ENCODE peak calls at places on chromosomes 7 and 10, in four cellular contexts. One of them, this sample, is unnamed.

GRCh38 chr10:51960494-51960895 is 261.1 kb upstream of the CSTF2T start:
- DNase-seq in stimulated activated CD8-positive, alpha-beta memory T cell treated with anti-CD3 and anti-CD28 coated beads, Interleukin-15, amount 100 ng/mL, for 1 hour: no peak
- DNase-seq in stimulated activated CD4-positive, alpha-beta T cell treated with anti-CD3 and anti-CD28 coated beads, Interleukin-1b, Interleukin-23, amount 100 ng/mL, for 4 hours: no peak
- DNase-seq in NCI-H748 treated with DMSO at 0.1 percent for 48 hours: no peak
- DNase-seq in this sample: peak

GRCh38 chr7:156232931-156233705 is 407.5 kb upstream of the RNF32 start:
- DNase-seq in stimulated activated CD8-positive, alpha-beta memory T cell treated with anti-CD3 and anti-CD28 coated beads, Interleukin-15, amount 100 ng/mL, for 1 hour: no peak
- DNase-seq in stimulated activated CD4-positive, alpha-beta T cell treated with anti-CD3 and anti-CD28 coated beads, Interleukin-1b, Interleukin-23, amount 100 ng/mL, for 4 hours: no peak
- DNase-seq in NCI-H748 treated with DMSO at 0.1 percent for 48 hours: no peak
- DNase-seq in this sample: no peak

GRCh38 chr10:82340166-82340565 is 465.2 kb downstream of the NRG3 start:
- DNase-seq in stimulated activated CD8-positive, alpha-beta memory T cell treated with anti-CD3 and anti-CD28 coated beads, Interleukin-15, amount 100 ng/mL, for 1 hour: no peak
- DNase-seq in stimulated activated CD4-positive, alpha-beta T cell treated with anti-CD3 and anti-CD28 coated beads, Interleukin-1b, Interleukin-23, amount 100 ng/mL, for 4 hours: no peak
- DNase-seq in NCI-H748 treated with DMSO at 0.1 percent for 48 hours: no peak
- DNase-seq in this sample: no peak

GRCh38 chr7:114901771-114902170 is 20.1 kb upstream of the MDFIC start:
- DNase-seq in stimulated activated CD8-positive, alpha-beta memory T cell treated with anti-CD3 and anti-CD28 coated beads, Interleukin-15, amount 100 ng/mL, for 1 hour: no peak
- DNase-seq in stimulated activated CD4-positive, alpha-beta T cell treated with anti-CD3 and anti-CD28 coated beads, Interleukin-1b, Interleukin-23, amount 100 ng/mL, for 4 hours: no peak
- DNase-seq in NCI-H748 treated with DMSO at 0.1 percent for 48 hours: no peak
- DNase-seq in this sample: peak

GRCh38 chr10:121823993-121824463 is 103.8 kb downstream of the ATE1 start:
- DNase-seq in stimulated activated CD8-positive, alpha-beta memory T cell treated with anti-CD3 and anti-CD28 coated beads, Interleukin-15, amount 100 ng/mL, for 1 hour: no peak
- DNase-seq in stimulated activated CD4-positive, alpha-beta T cell treated with anti-CD3 and anti-CD28 coated beads, Interleukin-1b, Interleukin-23, amount 100 ng/mL, for 4 hours: no peak
- DNase-seq in NCI-H748 treated with DMSO at 0.1 percent for 48 hours: no peak
- DNase-seq in this sample: peak

GRCh38 chr10:91571671-91572070 is 61.2 kb downstream of the PPP1R3C start:
- DNase-seq in stimulated activated CD8-positive, alpha-beta memory T cell treated with anti-CD3 and anti-CD28 coated beads, Interleukin-15, amount 100 ng/mL, for 1 hour: no peak
- DNase-seq in stimulated activated CD4-positive, alpha-beta T cell treated with anti-CD3 and anti-CD28 coated beads, Interleukin-1b, Interleukin-23, amount 100 ng/mL, for 4 hours: no peak
- DNase-seq in NCI-H748 treated with DMSO at 0.1 percent for 48 hours: no peak
- DNase-seq in this sample: no peak

GRCh38 chr10:89088901-89089300 is 98.3 kb downstream of the FAS start:
- DNase-seq in stimulated activated CD8-positive, alpha-beta memory T cell treated with anti-CD3 and anti-CD28 coated beads, Interleukin-15, amount 100 ng/mL, for 1 hour: no peak
- DNase-seq in stimulated activated CD4-positive, alpha-beta T cell treated with anti-CD3 and anti-CD28 coated beads, Interleukin-1b, Interleukin-23, amount 100 ng/mL, for 4 hours: no peak
- DNase-seq in NCI-H748 treated with DMSO at 0.1 percent for 48 hours: no peak
- DNase-seq in this sample: no peak

GRCh38 chr7:20541615-20542349 is 73.7 kb upstream of the ABCB5 start:
- DNase-seq in stimulated activated CD8-positive, alpha-beta memory T cell treated with anti-CD3 and anti-CD28 coated beads, Interleukin-15, amount 100 ng/mL, for 1 hour: no peak
- DNase-seq in stimulated activated CD4-positive, alpha-beta T cell treated with anti-CD3 and anti-CD28 coated beads, Interleukin-1b, Interleukin-23, amount 100 ng/mL, for 4 hours: no peak
- DNase-seq in NCI-H748 treated with DMSO at 0.1 percent for 48 hours: peak
- DNase-seq in this sample: no peak

GRCh38 chr7:130069179-130069977 is 956 bp upstream of the KLHDC10 start:
- DNase-seq in stimulated activated CD8-positive, alpha-beta memory T cell treated with anti-CD3 and anti-CD28 coated beads, Interleukin-15, amount 100 ng/mL, for 1 hour: no peak
- DNase-seq in stimulated activated CD4-positive, alpha-beta T cell treated with anti-CD3 and anti-CD28 coated beads, Interleukin-1b, Interleukin-23, amount 100 ng/mL, for 4 hours: no peak
- DNase-seq in NCI-H748 treated with DMSO at 0.1 percent for 48 hours: peak
- DNase-seq in this sample: no peak

GRCh38 chr7:121235221-121235620 is 93.6 kb upstream of the WNT16 start:
- DNase-seq in stimulated activated CD8-positive, alpha-beta memory T cell treated with anti-CD3 and anti-CD28 coated beads, Interleukin-15, amount 100 ng/mL, for 1 hour: no peak
- DNase-seq in stimulated activated CD4-positive, alpha-beta T cell treated with anti-CD3 and anti-CD28 coated beads, Interleukin-1b, Interleukin-23, amount 100 ng/mL, for 4 hours: no peak
- DNase-seq in NCI-H748 treated with DMSO at 0.1 percent for 48 hours: no peak
- DNase-seq in this sample: no peak

GRCh38 chr10:8149991-8150390 is 95.5 kb downstream of the GATA3 start:
- DNase-seq in stimulated activated CD8-positive, alpha-beta memory T cell treated with anti-CD3 and anti-CD28 coated beads, Interleukin-15, amount 100 ng/mL, for 1 hour: no peak
- DNase-seq in stimulated activated CD4-positive, alpha-beta T cell treated with anti-CD3 and anti-CD28 coated beads, Interleukin-1b, Interleukin-23, amount 100 ng/mL, for 4 hours: no peak
- DNase-seq in NCI-H748 treated with DMSO at 0.1 percent for 48 hours: no peak
- DNase-seq in this sample: no peak

GRCh38 chr10:35822316-35822715 is 180.2 kb upstream of the FZD8 start:
- DNase-seq in stimulated activated CD8-positive, alpha-beta memory T cell treated with anti-CD3 and anti-CD28 coated beads, Interleukin-15, amount 100 ng/mL, for 1 hour: no peak
- DNase-seq in stimulated activated CD4-positive, alpha-beta T cell treated with anti-CD3 and anti-CD28 coated beads, Interleukin-1b, Interleukin-23, amount 100 ng/mL, for 4 hours: no peak
- DNase-seq in NCI-H748 treated with DMSO at 0.1 percent for 48 hours: no peak
- DNase-seq in this sample: peak

GRCh38 chr7:156473476-156474240 is 166.9 kb upstream of the RNF32 start:
- DNase-seq in stimulated activated CD8-positive, alpha-beta memory T cell treated with anti-CD3 and anti-CD28 coated beads, Interleukin-15, amount 100 ng/mL, for 1 hour: no peak
- DNase-seq in stimulated activated CD4-positive, alpha-beta T cell treated with anti-CD3 and anti-CD28 coated beads, Interleukin-1b, Interleukin-23, amount 100 ng/mL, for 4 hours: no peak
- DNase-seq in NCI-H748 treated with DMSO at 0.1 percent for 48 hours: peak
- DNase-seq in this sample: no peak

GRCh38 chr10:113557389-113558321 is 4.8 kb downstream of the HABP2 start:
- DNase-seq in stimulated activated CD8-positive, alpha-beta memory T cell treated with anti-CD3 and anti-CD28 coated beads, Interleukin-15, amount 100 ng/mL, for 1 hour: no peak
- DNase-seq in stimulated activated CD4-positive, alpha-beta T cell treated with anti-CD3 and anti-CD28 coated beads, Interleukin-1b, Interleukin-23, amount 100 ng/mL, for 4 hours: no peak
- DNase-seq in NCI-H748 treated with DMSO at 0.1 percent for 48 hours: no peak
- DNase-seq in this sample: no peak

GRCh38 chr7:13908667-13909382 is 80.6 kb downstream of the ETV1 start:
- DNase-seq in stimulated activated CD8-positive, alpha-beta memory T cell treated with anti-CD3 and anti-CD28 coated beads, Interleukin-15, amount 100 ng/mL, for 1 hour: no peak
- DNase-seq in stimulated activated CD4-positive, alpha-beta T cell treated with anti-CD3 and anti-CD28 coated beads, Interleukin-1b, Interleukin-23, amount 100 ng/mL, for 4 hours: no peak
- DNase-seq in NCI-H748 treated with DMSO at 0.1 percent for 48 hours: peak
- DNase-seq in this sample: no peak

GRCh38 chr7:16083931-16084330 is 337.4 kb downstream of the CRPPA start:
- DNase-seq in stimulated activated CD8-positive, alpha-beta memory T cell treated with anti-CD3 and anti-CD28 coated beads, Interleukin-15, amount 100 ng/mL, for 1 hour: no peak
- DNase-seq in stimulated activated CD4-positive, alpha-beta T cell treated with anti-CD3 and anti-CD28 coated beads, Interleukin-1b, Interleukin-23, amount 100 ng/mL, for 4 hours: no peak
- DNase-seq in NCI-H748 treated with DMSO at 0.1 percent for 48 hours: no peak
- DNase-seq in this sample: no peak

GRCh38 chr10:72764151-72764550 is 72.2 kb downstream of the MCU start:
- DNase-seq in stimulated activated CD8-positive, alpha-beta memory T cell treated with anti-CD3 and anti-CD28 coated beads, Interleukin-15, amount 100 ng/mL, for 1 hour: no peak
- DNase-seq in stimulated activated CD4-positive, alpha-beta T cell treated with anti-CD3 and anti-CD28 coated beads, Interleukin-1b, Interleukin-23, amount 100 ng/mL, for 4 hours: no peak
- DNase-seq in NCI-H748 treated with DMSO at 0.1 percent for 48 hours: no peak
- DNase-seq in this sample: peak

GRCh38 chr7:39356531-39356930 is 209.7 kb upstream of the YAE1 start:
- DNase-seq in stimulated activated CD8-positive, alpha-beta memory T cell treated with anti-CD3 and anti-CD28 coated beads, Interleukin-15, amount 100 ng/mL, for 1 hour: no peak
- DNase-seq in stimulated activated CD4-positive, alpha-beta T cell treated with anti-CD3 and anti-CD28 coated beads, Interleukin-1b, Interleukin-23, amount 100 ng/mL, for 4 hours: no peak
- DNase-seq in NCI-H748 treated with DMSO at 0.1 percent for 48 hours: no peak
- DNase-seq in this sample: no peak

GRCh38 chr10:3605882-3606281 is 179.1 kb downstream of the KLF6 start:
- DNase-seq in stimulated activated CD8-positive, alpha-beta memory T cell treated with anti-CD3 and anti-CD28 coated beads, Interleukin-15, amount 100 ng/mL, for 1 hour: no peak
- DNase-seq in stimulated activated CD4-positive, alpha-beta T cell treated with anti-CD3 and anti-CD28 coated beads, Interleukin-1b, Interleukin-23, amount 100 ng/mL, for 4 hours: no peak
- DNase-seq in NCI-H748 treated with DMSO at 0.1 percent for 48 hours: no peak
- DNase-seq in this sample: no peak

GRCh38 chr7:133275441-133276105 is 22.7 kb downstream of the EXOC4 start:
- DNase-seq in stimulated activated CD8-positive, alpha-beta memory T cell treated with anti-CD3 and anti-CD28 coated beads, Interleukin-15, amount 100 ng/mL, for 1 hour: no peak
- DNase-seq in stimulated activated CD4-positive, alpha-beta T cell treated with anti-CD3 and anti-CD28 coated beads, Interleukin-1b, Interleukin-23, amount 100 ng/mL, for 4 hours: no peak
- DNase-seq in NCI-H748 treated with DMSO at 0.1 percent for 48 hours: no peak
- DNase-seq in this sample: no peak

GRCh38 chr7:2607122-2607912 is 24.5 kb upstream of the TTYH3 start:
- DNase-seq in stimulated activated CD8-positive, alpha-beta memory T cell treated with anti-CD3 and anti-CD28 coated beads, Interleukin-15, amount 100 ng/mL, for 1 hour: no peak
- DNase-seq in stimulated activated CD4-positive, alpha-beta T cell treated with anti-CD3 and anti-CD28 coated beads, Interleukin-1b, Interleukin-23, amount 100 ng/mL, for 4 hours: no peak
- DNase-seq in NCI-H748 treated with DMSO at 0.1 percent for 48 hours: no peak
- DNase-seq in this sample: peak

GRCh38 chr7:77699056-77699455 is 2.8 kb downstream of the RSBN1L start:
- DNase-seq in stimulated activated CD8-positive, alpha-beta memory T cell treated with anti-CD3 and anti-CD28 coated beads, Interleukin-15, amount 100 ng/mL, for 1 hour: no peak
- DNase-seq in stimulated activated CD4-positive, alpha-beta T cell treated with anti-CD3 and anti-CD28 coated beads, Interleukin-1b, Interleukin-23, amount 100 ng/mL, for 4 hours: no peak
- DNase-seq in NCI-H748 treated with DMSO at 0.1 percent for 48 hours: peak
- DNase-seq in this sample: no peak

GRCh38 chr7:38686888-38687287 is 55.7 kb upstream of the AMPH start:
- DNase-seq in stimulated activated CD8-positive, alpha-beta memory T cell treated with anti-CD3 and anti-CD28 coated beads, Interleukin-15, amount 100 ng/mL, for 1 hour: no peak
- DNase-seq in stimulated activated CD4-positive, alpha-beta T cell treated with anti-CD3 and anti-CD28 coated beads, Interleukin-1b, Interleukin-23, amount 100 ng/mL, for 4 hours: no peak
- DNase-seq in NCI-H748 treated with DMSO at 0.1 percent for 48 hours: no peak
- DNase-seq in this sample: no peak

GRCh38 chr10:133177380-133178157 is 17.6 kb downstream of the KNDC1 start:
- DNase-seq in stimulated activated CD8-positive, alpha-beta memory T cell treated with anti-CD3 and anti-CD28 coated beads, Interleukin-15, amount 100 ng/mL, for 1 hour: no peak
- DNase-seq in stimulated activated CD4-positive, alpha-beta T cell treated with anti-CD3 and anti-CD28 coated beads, Interleukin-1b, Interleukin-23, amount 100 ng/mL, for 4 hours: no peak
- DNase-seq in NCI-H748 treated with DMSO at 0.1 percent for 48 hours: no peak
- DNase-seq in this sample: no peak

GRCh38 chr10:119872860-119873671 is 423 bp upstream of the MCMBP start:
- DNase-seq in stimulated activated CD8-positive, alpha-beta memory T cell treated with anti-CD3 and anti-CD28 coated beads, Interleukin-15, amount 100 ng/mL, for 1 hour: peak
- DNase-seq in stimulated activated CD4-positive, alpha-beta T cell treated with anti-CD3 and anti-CD28 coated beads, Interleukin-1b, Interleukin-23, amount 100 ng/mL, for 4 hours: peak
- DNase-seq in NCI-H748 treated with DMSO at 0.1 percent for 48 hours: peak
- DNase-seq in this sample: peak

GRCh38 chr10:86945361-86946214 is 11.8 kb downstream of the MMRN2 start:
- DNase-seq in stimulated activated CD8-positive, alpha-beta memory T cell treated with anti-CD3 and anti-CD28 coated beads, Interleukin-15, amount 100 ng/mL, for 1 hour: no peak
- DNase-seq in stimulated activated CD4-positive, alpha-beta T cell treated with anti-CD3 and anti-CD28 coated beads, Interleukin-1b, Interleukin-23, amount 100 ng/mL, for 4 hours: no peak
- DNase-seq in NCI-H748 treated with DMSO at 0.1 percent for 48 hours: no peak
- DNase-seq in this sample: peak

GRCh38 chr7:141225916-141226618 is 152.2 kb downstream of the TMEM178B start:
- DNase-seq in stimulated activated CD8-positive, alpha-beta memory T cell treated with anti-CD3 and anti-CD28 coated beads, Interleukin-15, amount 100 ng/mL, for 1 hour: no peak
- DNase-seq in stimulated activated CD4-positive, alpha-beta T cell treated with anti-CD3 and anti-CD28 coated beads, Interleukin-1b, Interleukin-23, amount 100 ng/mL, for 4 hours: no peak
- DNase-seq in NCI-H748 treated with DMSO at 0.1 percent for 48 hours: no peak
- DNase-seq in this sample: no peak

GRCh38 chr10:95289003-95289920 is 1.5 kb downstream of the PDLIM1 start:
- DNase-seq in stimulated activated CD8-positive, alpha-beta memory T cell treated with anti-CD3 and anti-CD28 coated beads, Interleukin-15, amount 100 ng/mL, for 1 hour: no peak
- DNase-seq in stimulated activated CD4-positive, alpha-beta T cell treated with anti-CD3 and anti-CD28 coated beads, Interleukin-1b, Interleukin-23, amount 100 ng/mL, for 4 hours: no peak
- DNase-seq in NCI-H748 treated with DMSO at 0.1 percent for 48 hours: peak
- DNase-seq in this sample: peak

GRCh38 chr10:65570143-65571010 is 1355.5 kb upstream of the LRRTM3 start:
- DNase-seq in stimulated activated CD8-positive, alpha-beta memory T cell treated with anti-CD3 and anti-CD28 coated beads, Interleukin-15, amount 100 ng/mL, for 1 hour: no peak
- DNase-seq in stimulated activated CD4-positive, alpha-beta T cell treated with anti-CD3 and anti-CD28 coated beads, Interleukin-1b, Interleukin-23, amount 100 ng/mL, for 4 hours: no peak
- DNase-seq in NCI-H748 treated with DMSO at 0.1 percent for 48 hours: peak
- DNase-seq in this sample: peak

GRCh38 chr10:5434017-5434753 is 21.8 kb downstream of the NET1 start:
- DNase-seq in stimulated activated CD8-positive, alpha-beta memory T cell treated with anti-CD3 and anti-CD28 coated beads, Interleukin-15, amount 100 ng/mL, for 1 hour: no peak
- DNase-seq in stimulated activated CD4-positive, alpha-beta T cell treated with anti-CD3 and anti-CD28 coated beads, Interleukin-1b, Interleukin-23, amount 100 ng/mL, for 4 hours: no peak
- DNase-seq in NCI-H748 treated with DMSO at 0.1 percent for 48 hours: peak
- DNase-seq in this sample: peak

GRCh38 chr10:125611216-125611615 is 71.7 kb downstream of the TEX36 start:
- DNase-seq in stimulated activated CD8-positive, alpha-beta memory T cell treated with anti-CD3 and anti-CD28 coated beads, Interleukin-15, amount 100 ng/mL, for 1 hour: no peak
- DNase-seq in stimulated activated CD4-positive, alpha-beta T cell treated with anti-CD3 and anti-CD28 coated beads, Interleukin-1b, Interleukin-23, amount 100 ng/mL, for 4 hours: no peak
- DNase-seq in NCI-H748 treated with DMSO at 0.1 percent for 48 hours: no peak
- DNase-seq in this sample: no peak